ENCODE peak calls at places on chromosomes 3 and 15, in eight cellular contexts. One of them, this sample, is unnamed.

GRCh38 chr3:23002846-23003800 is 200.0 kb upstream of the UBE2E2 start:
- DNase-seq in uterus: no peak
- DNase-seq in foreskin fibroblast: no peak
- DNase-seq in AG10803: no peak
- DNase-seq in neural crest cell: no peak
- DNase-seq in H9: no peak
- DNase-seq in heart left ventricle: peak; percentile 26
- DNase-seq in adrenal gland: no peak
- DNase-seq in this sample: no peak

GRCh38 chr3:107897471-107898180 is 193.2 kb downstream of the CD47 start:
- DNase-seq in uterus: no peak
- DNase-seq in foreskin fibroblast: no peak
- DNase-seq in H9: no peak
- DNase-seq in AG10803: peak; percentile 33
- DNase-seq in adrenal gland: no peak
- DNase-seq in neural crest cell: no peak
- DNase-seq in heart left ventricle: no peak
- DNase-seq in this sample: no peak

GRCh38 chr3:197540961-197541377 is 14.8 kb downstream of the BDH1 start:
- DNase-seq in H9: peak; percentile 77
- DNase-seq in AG10803: no peak
- DNase-seq in neural crest cell: no peak
- DNase-seq in adrenal gland: no peak
- DNase-seq in heart left ventricle: no peak
- DNase-seq in foreskin fibroblast: no peak
- DNase-seq in uterus: no peak
- DNase-seq in this sample: no peak

GRCh38 chr15:51183076-51183475 is 88.4 kb upstream of the TNFAIP8L3 start:
- DNase-seq in adrenal gland: no peak
- DNase-seq in foreskin fibroblast: no peak
- DNase-seq in neural crest cell: no peak
- DNase-seq in H9: no peak
- DNase-seq in uterus: no peak
- DNase-seq in heart left ventricle: no peak
- DNase-seq in AG10803: no peak
- DNase-seq in this sample: no peak

GRCh38 chr3:64687781-64688515 is at the start of gene ADAMTS9:
- DNase-seq in foreskin fibroblast: peak; percentile 69
- DNase-seq in AG10803: peak; percentile 66
- DNase-seq in adrenal gland: peak; percentile 80
- DNase-seq in H9: peak; percentile 82
- DNase-seq in heart left ventricle: peak; percentile 87
- DNase-seq in neural crest cell: peak; percentile 65
- DNase-seq in uterus: peak; percentile 84
- DNase-seq in this sample: no peak

GRCh38 chr3:170323371-170323770 is 34.1 kb upstream of the SKIL start:
- DNase-seq in uterus: no peak
- DNase-seq in H9: no peak
- DNase-seq in neural crest cell: no peak
- DNase-seq in adrenal gland: no peak
- DNase-seq in foreskin fibroblast: no peak
- DNase-seq in AG10803: no peak
- DNase-seq in heart left ventricle: no peak
- DNase-seq in this sample: no peak

GRCh38 chr3:153599685-153600084 is 437.7 kb downstream of the RAP2B start:
- DNase-seq in AG10803: peak; percentile 89
- DNase-seq in heart left ventricle: peak; percentile 21
- DNase-seq in foreskin fibroblast: peak; percentile 89
- DNase-seq in neural crest cell: no peak
- DNase-seq in H9: no peak
- DNase-seq in uterus: no peak
- DNase-seq in adrenal gland: peak; percentile 23
- DNase-seq in this sample: peak; percentile 81

GRCh38 chr15:40906947-40907802 is 12.9 kb downstream of the VPS18 start:
- DNase-seq in AG10803: no peak
- DNase-seq in neural crest cell: no peak
- DNase-seq in adrenal gland: peak; percentile 57
- DNase-seq in H9: peak; percentile 47
- DNase-seq in uterus: peak; percentile 61
- DNase-seq in heart left ventricle: peak; percentile 88
- DNase-seq in foreskin fibroblast: no peak
- DNase-seq in this sample: no peak

GRCh38 chr3:98602078-98602678 is 8.8 kb upstream of the CPOX start:
- DNase-seq in uterus: peak; percentile 27
- DNase-seq in foreskin fibroblast: peak; percentile 41
- DNase-seq in H9: peak; percentile 37
- DNase-seq in AG10803: peak; percentile 68
- DNase-seq in adrenal gland: peak; percentile 32
- DNase-seq in neural crest cell: peak; percentile 8
- DNase-seq in heart left ventricle: no peak
- DNase-seq in this sample: peak; percentile 65

GRCh38 chr3:112126501-112126900 is 6.5 kb downstream of the GCSAM start:
- DNase-seq in adrenal gland: no peak
- DNase-seq in H9: peak; percentile 75
- DNase-seq in uterus: no peak
- DNase-seq in foreskin fibroblast: no peak
- DNase-seq in neural crest cell: no peak
- DNase-seq in AG10803: peak; percentile 25
- DNase-seq in heart left ventricle: no peak
- DNase-seq in this sample: peak; percentile 38

GRCh38 chr15:59553879-59554735 is 57.5 kb upstream of the GCNT3 start:
- DNase-seq in uterus: no peak
- DNase-seq in neural crest cell: no peak
- DNase-seq in H9: no peak
- DNase-seq in AG10803: peak; percentile 64
- DNase-seq in foreskin fibroblast: peak; percentile 51
- DNase-seq in adrenal gland: no peak
- DNase-seq in heart left ventricle: no peak
- DNase-seq in this sample: peak; percentile 12

DNA sequence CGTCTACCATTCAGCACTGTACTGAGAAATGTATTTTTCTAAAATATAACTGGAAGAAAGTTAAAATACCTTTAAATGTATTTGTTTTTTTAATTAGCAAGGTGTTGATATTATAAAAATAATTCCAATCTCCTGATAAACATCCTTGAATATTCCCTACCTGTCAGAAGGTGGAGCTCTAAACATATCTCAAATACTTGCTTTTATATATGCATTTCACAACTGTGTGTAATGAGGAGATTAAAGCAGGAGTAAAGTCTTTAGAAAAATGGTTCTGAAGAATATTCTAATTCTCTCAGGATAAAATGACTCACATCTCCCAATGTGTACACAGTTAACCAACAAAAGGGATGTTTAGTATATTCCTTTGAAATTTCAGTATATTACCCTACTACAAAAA is 422.7 kb downstream of the PLCL2 start:
- DNase-seq in neural crest cell: no peak
- DNase-seq in heart left ventricle: no peak
- DNase-seq in AG10803: no peak
- DNase-seq in uterus: no peak
- DNase-seq in H9: no peak
- DNase-seq in foreskin fibroblast: no peak
- DNase-seq in adrenal gland: no peak
- DNase-seq in this sample: no peak
- TF ChIP-seq CTCF in neural crest cell: no peak
- TF ChIP-seq CTCF in heart left ventricle: no peak
- TF ChIP-seq CTCF in AG10803: no peak
- TF ChIP-seq CTCF in uterus: no peak
- TF ChIP-seq CTCF in H9: no peak
- TF ChIP-seq CTCF in foreskin fibroblast: no peak
- TF ChIP-seq CTCF in adrenal gland: no peak
- TF ChIP-seq CTCF in this sample: no peak

DNA sequence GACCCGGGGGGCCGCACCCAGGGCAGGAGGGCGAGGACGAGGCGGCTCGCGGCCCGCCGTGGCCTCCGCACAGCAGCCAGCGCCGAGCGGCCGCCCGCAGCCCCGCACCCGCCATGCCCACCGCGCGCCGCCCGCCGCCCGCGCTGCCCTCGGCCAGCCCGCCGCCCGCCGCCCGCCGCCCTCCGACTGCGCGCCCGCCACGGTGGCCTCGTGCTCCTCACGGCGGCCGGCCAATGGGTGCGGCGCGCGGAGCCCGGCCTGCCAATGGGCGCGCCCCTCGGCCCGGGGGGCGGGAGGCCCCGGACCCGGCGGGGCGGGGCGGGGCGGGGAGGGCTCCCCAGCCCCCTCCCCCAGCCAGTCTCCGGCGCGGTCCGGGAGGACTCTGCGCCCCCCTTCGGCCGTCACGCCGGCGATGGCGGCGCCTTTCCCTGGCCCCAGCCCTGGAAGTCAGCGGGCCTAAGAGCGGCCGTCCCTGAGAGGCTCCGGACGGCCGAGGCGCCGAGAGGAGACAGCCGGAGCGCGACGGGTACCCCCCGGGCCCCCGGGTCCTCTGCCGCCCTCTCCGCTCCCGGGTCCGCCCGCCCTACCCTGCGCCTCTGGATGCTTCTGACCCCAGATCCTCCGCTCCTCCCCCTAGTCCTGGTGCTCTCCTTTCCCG is at the start of gene NT5DC2:
- DNase-seq in adrenal gland: peak; percentile 59
- DNase-seq in H9: peak; percentile 60
- DNase-seq in uterus: peak; percentile 64
- DNase-seq in AG10803: peak; percentile 64
- DNase-seq in neural crest cell: peak; percentile 64
- DNase-seq in heart left ventricle: peak; percentile 85
- DNase-seq in foreskin fibroblast: peak; percentile 67
- DNase-seq in this sample: no peak
- TF ChIP-seq CTCF in adrenal gland: no peak
- TF ChIP-seq CTCF in H9: peak; percentile 19
- TF ChIP-seq CTCF in uterus: no peak
- TF ChIP-seq CTCF in AG10803: no peak
- TF ChIP-seq CTCF in neural crest cell: no peak
- TF ChIP-seq CTCF in heart left ventricle: no peak
- TF ChIP-seq CTCF in foreskin fibroblast: no peak
- TF ChIP-seq CTCF in this sample: peak; percentile 27

DNA sequence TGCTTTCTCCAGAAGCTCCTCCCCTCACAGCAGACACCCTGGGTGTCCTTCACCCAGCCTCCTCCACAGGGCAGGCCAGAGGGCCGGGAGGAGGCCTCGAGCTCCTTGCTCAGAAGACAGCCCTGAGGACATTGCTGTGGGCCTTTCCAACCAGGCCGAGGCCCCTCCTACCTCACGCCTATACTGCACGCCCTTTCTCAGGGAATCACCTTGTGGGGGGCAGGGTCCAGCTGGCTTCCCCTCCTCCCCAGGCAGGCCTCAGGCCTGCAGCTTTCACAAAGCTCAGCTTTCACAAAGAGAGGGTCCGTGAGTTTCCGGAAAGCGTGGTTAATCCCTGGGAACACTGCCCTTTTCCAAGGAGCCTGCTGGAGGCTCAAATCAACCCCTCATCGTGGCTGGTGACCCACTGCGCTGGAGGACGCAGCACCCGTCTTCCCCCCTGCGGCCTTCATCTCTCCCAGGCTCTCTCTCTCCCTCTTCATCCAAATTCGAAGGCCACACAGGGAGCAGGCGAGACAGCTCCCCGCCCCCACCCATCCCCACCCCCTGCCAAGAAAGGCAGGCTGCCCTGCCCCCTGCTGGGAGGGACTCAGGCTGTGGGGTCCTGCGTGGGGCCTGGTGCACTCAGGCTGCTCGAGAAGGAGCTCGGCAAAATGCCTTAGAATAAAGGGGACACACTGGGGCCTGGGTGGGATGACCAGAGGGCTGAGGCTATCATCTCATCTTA is 79.4 kb downstream of the OCA2 start:
- DNase-seq in heart left ventricle: no peak
- DNase-seq in foreskin fibroblast: no peak
- DNase-seq in uterus: no peak
- DNase-seq in H9: peak; percentile 47
- DNase-seq in adrenal gland: no peak
- DNase-seq in AG10803: no peak
- DNase-seq in neural crest cell: no peak
- DNase-seq in this sample: no peak
- TF ChIP-seq CTCF in heart left ventricle: no peak
- TF ChIP-seq CTCF in foreskin fibroblast: no peak
- TF ChIP-seq CTCF in uterus: no peak
- TF ChIP-seq CTCF in H9: no peak
- TF ChIP-seq CTCF in adrenal gland: no peak
- TF ChIP-seq CTCF in AG10803: no peak
- TF ChIP-seq CTCF in neural crest cell: no peak
- TF ChIP-seq CTCF in this sample: no peak

DNA sequence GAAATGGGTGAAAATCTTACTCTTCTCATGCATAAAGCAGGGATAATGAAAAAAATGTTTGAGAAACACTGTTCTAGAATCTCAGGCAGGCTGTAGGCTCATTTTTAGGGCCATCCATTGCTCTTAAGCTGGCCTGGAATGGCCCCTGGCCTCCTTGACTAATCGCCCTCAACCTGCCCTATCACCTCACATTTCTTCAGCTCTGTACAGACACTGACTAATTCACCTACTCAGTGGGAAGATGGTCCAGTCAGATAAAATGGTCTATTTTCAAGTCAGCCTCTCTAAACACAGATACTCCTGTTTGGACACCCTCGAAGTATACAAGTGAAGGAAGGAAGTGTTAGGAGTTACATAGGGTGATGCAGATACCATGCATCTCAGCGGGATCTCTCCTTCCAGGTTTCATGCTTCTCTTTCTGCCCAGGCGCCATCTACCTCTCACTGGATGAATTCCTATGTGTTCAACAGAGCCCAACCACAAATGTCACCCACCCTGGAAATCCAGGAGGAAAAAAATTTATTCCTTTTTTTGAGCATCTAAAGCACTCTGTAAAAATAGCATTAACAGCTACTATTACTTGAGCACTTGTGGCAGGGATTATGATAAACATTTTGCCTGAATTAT is 12.1 kb downstream of the FMN1 start:
- DNase-seq in H9: no peak
- DNase-seq in uterus: no peak
- DNase-seq in neural crest cell: no peak
- DNase-seq in AG10803: no peak
- DNase-seq in foreskin fibroblast: no peak
- DNase-seq in adrenal gland: no peak
- DNase-seq in heart left ventricle: no peak
- DNase-seq in this sample: no peak
- TF ChIP-seq CTCF in H9: peak; percentile 49
- TF ChIP-seq CTCF in uterus: no peak
- TF ChIP-seq CTCF in neural crest cell: no peak
- TF ChIP-seq CTCF in AG10803: no peak
- TF ChIP-seq CTCF in foreskin fibroblast: no peak
- TF ChIP-seq CTCF in adrenal gland: no peak
- TF ChIP-seq CTCF in heart left ventricle: no peak
- TF ChIP-seq CTCF in this sample: no peak

DNA sequence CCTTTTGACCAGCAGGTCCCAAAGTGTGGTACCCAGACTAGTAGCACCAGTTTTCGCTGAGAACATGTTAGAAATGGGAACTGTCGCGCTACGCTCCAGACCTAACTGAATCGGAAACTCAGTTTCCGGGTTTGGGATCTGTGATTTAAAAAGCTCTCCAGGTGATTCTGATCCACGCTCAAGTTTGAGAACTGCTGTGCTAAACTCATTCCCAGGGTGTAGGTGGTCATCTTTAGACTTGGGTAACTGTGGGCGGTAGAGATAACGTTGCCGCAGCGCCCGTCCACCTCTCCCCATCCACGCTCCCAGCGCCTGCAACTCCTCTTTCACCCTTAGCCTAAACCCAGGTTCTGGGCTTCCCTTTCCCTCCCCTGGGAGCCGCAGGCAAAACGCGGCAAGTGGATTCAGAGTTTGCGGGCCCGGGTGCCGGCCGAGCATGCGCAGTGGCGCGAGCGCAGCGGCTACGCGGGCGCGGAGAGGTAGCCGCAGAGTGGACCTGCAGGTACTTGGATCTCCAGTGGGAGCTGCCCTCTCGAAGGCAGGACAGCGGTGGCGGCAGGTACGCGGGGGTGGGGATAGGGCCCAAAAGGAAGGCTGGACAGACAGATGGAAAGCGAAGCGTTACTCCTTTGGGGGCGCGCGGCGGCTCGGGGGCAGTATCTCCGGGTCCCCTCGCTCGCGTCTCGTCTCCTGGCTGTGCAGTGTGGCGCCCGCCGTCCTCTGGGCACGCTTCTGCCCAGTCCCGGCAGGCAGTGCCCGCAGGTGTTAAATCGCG is at the start of gene PLS1:
- DNase-seq in heart left ventricle: peak; percentile 84
- DNase-seq in H9: peak; percentile 91
- DNase-seq in neural crest cell: peak; percentile 93
- DNase-seq in foreskin fibroblast: peak; percentile 65
- DNase-seq in uterus: peak; percentile 78
- DNase-seq in AG10803: peak; percentile 60
- DNase-seq in adrenal gland: peak; percentile 84
- DNase-seq in this sample: peak; percentile 59
- TF ChIP-seq CTCF in heart left ventricle: no peak
- TF ChIP-seq CTCF in H9: no peak
- TF ChIP-seq CTCF in neural crest cell: no peak
- TF ChIP-seq CTCF in foreskin fibroblast: no peak
- TF ChIP-seq CTCF in uterus: peak; percentile 10
- TF ChIP-seq CTCF in AG10803: no peak
- TF ChIP-seq CTCF in adrenal gland: peak; percentile 14
- TF ChIP-seq CTCF in this sample: no peak